ENCODE peak calls at places on chromosomes 3 and 15, in five cellular contexts. U, X, L, V and F are unnamed samples.

GRCh38 chr3:50268703-50269451 is at the start of gene SEMA3B:
- DNase-seq in U (no peak), X (no peak), L (no peak), V (no peak), F (peak)

GRCh38 chr3:170257145-170257544 is 34.9 kb downstream of the PRKCI start:
- DNase-seq in U (no peak), X (no peak), L (no peak), V (no peak), F (no peak)

GRCh38 chr15:58932791-58933310 is 628 bp downstream of the SLTM start:
- DNase-seq in U (no peak), X (no peak), L (peak), V (no peak), F (peak)

GRCh38 chr15:90530250-90531051 is 728 bp downstream of the CRTC3 start:
- DNase-seq in U (no peak), X (no peak), L (peak), V (no peak), F (peak)

GRCh38 chr3:52393959-52394670 is 50.8 kb downstream of the SEMA3G start:
- DNase-seq in U (no peak), X (no peak), L (no peak), V (no peak), F (no peak)

GRCh38 chr3:101876142-101876541 is 26.8 kb downstream of the NFKBIZ start:
- DNase-seq in U (no peak), X (no peak), L (no peak), V (no peak), F (no peak)

GRCh38 chr3:58386966-58387365 is 46.7 kb downstream of the PDHB start:
- DNase-seq in U (no peak), X (no peak), L (no peak), V (no peak), F (no peak)

GRCh38 chr3:111605016-111605415 is 9.9 kb upstream of the ZBED2 start:
- DNase-seq in U (no peak), X (no peak), L (no peak), V (no peak), F (no peak)

GRCh38 chr3:125119752-125120369 is 64.1 kb upstream of the HEG1 start:
- DNase-seq in U (no peak), X (peak), L (no peak), V (no peak), F (no peak)

GRCh38 chr3:30098656-30099454 is 507.5 kb upstream of the TGFBR2 start:
- DNase-seq in U (no peak), X (no peak), L (no peak), V (peak), F (no peak)

GRCh38 chr3:14200276-14200675 is 21.7 kb downstream of the LSM3 start:
- DNase-seq in U (no peak), X (no peak), L (no peak), V (no peak), F (no peak)

GRCh38 chr15:85463976-85464375 is 83.6 kb downstream of the AKAP13 start:
- DNase-seq in U (no peak), X (no peak), L (no peak), V (no peak), F (no peak)

GRCh38 chr3:49529567-49529966 is 24.7 kb upstream of the BSN start:
- DNase-seq in U (no peak), X (no peak), L (no peak), V (no peak), F (no peak)

GRCh38 chr15:73926191-73927002 is at the start of gene LOXL1:
- DNase-seq in U (no peak), X (no peak), L (no peak), V (peak), F (no peak)

GRCh38 chr15:88382482-88382983 is 84.7 kb downstream of the MRPL46 start:
- DNase-seq in U (no peak), X (no peak), L (peak), V (no peak), F (no peak)

GRCh38 chr3:124556636-124557035 is 173.6 kb upstream of the UMPS start:
- DNase-seq in U (no peak), X (no peak), L (no peak), V (no peak), F (no peak)

GRCh38 chr3:159260049-159260662 is 458.3 kb downstream of the MFSD1 start:
- DNase-seq in U (no peak), X (no peak), L (peak), V (peak), F (no peak)

GRCh38 chr3:116256843-116257485 is 188.3 kb downstream of the LSAMP start:
- DNase-seq in U (no peak), X (no peak), L (no peak), V (no peak), F (no peak)

GRCh38 chr15:33639968-33640367 is 328.3 kb upstream of the CHRM5 start:
- DNase-seq in U (no peak), X (no peak), L (peak), V (no peak), F (no peak)

GRCh38 chr3:134625885-134626741 is 24.7 kb downstream of the KY start:
- DNase-seq in U (no peak), X (no peak), L (no peak), V (no peak), F (no peak)

GRCh38 chr3:113441051-113441770 is at the start of gene CFAP44:
- DNase-seq in U (peak), X (no peak), L (no peak), V (no peak), F (no peak)

GRCh38 chr3:12905316-12906071 is 64.1 kb upstream of the RPL32 start:
- DNase-seq in U (no peak), X (no peak), L (no peak), V (no peak), F (no peak)

GRCh38 chr15:44968475-44968874 is 12.0 kb downstream of the TERB2 start:
- DNase-seq in U (no peak), X (no peak), L (no peak), V (no peak), F (no peak)

GRCh38 chr15:47870956-47871625 is 153.8 kb downstream of the SEMA6D start:
- DNase-seq in U (no peak), X (no peak), L (no peak), V (no peak), F (no peak)

GRCh38 chr15:39663684-39664083 is 82.8 kb downstream of the THBS1 start:
- DNase-seq in U (no peak), X (no peak), L (no peak), V (no peak), F (no peak)

DNA sequence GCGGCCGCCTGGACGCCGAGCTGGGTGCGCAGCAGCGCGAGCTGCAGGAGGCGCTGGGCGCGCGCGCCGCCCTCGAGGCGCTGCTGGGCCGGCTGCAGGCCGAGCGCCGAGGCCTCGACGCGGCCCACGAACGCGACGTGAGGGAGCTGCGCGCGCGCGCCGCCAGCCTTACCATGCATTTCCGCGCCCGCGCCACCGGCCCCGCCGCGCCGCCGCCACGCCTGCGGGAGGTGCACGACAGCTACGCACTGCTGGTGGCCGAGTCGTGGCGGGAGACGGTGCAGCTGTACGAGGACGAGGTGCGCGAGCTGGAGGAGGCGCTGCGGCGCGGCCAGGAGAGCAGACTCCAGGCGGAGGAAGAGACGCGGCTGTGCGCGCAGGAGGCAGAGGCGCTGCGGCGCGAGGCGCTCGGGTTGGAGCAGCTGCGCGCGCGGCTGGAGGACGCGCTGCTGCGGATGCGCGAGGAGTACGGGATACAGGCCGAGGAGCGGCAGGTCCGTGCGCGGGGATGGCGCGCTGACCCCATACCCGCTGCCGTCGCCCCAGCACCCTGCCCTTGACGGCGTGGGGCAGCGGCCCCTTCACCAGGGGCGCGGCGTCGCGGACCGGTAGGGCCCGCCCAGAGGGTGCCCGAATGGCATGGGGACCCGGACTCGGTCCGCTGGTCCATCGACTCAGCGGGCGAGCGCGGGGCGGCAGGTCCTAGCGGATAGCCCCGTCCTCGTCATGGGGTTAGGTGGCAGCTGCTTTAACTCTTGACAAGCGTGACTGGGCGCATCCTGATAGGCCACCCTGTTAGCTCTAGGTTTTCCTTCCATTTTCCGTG is 849 bp downstream of the SYNM start:
- DNase-seq in U (no peak), X (no peak), L (peak), V (no peak), F (no peak)
- TF ChIP-seq JUND in U (no peak), X (no peak), L (no peak), V (no peak), F (no peak)

DNA sequence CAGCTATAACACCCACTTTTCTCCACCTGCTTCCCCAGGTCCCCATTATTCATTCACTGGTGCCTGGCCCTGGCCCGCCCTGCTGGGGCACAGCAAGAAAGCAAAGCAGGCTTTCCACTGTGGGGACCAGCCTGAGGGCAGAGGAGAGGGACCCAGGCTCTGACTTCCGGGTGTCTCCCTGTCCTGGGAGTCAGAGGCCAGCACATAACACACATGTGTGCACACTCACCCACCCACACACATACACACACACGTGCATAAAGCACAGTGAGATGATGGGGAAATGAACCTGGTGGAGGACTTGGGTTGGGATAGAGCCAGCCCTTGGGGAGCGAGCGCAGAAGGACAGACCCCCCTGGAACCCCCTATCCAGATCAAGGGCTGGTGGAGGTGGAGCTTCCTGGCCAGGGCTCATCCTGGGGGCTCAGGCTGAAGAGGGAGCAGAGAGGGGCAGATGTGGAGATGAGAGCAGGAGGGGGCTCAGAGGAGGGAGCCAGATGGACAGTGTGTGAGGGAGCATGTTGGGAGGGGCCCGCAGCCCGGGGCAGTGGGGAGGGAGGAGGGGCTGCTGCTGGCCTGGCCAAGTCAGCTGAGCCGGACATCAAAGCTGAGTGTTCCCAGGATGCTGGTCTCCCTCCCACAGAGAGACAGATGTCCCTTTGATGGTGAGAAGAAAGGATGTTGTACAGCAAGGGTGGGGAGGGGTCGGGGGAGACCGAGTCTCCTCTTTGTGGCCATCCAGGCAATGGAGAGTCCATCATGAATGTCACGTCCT is 78.2 kb downstream of the LINGO1 start:
- DNase-seq in U (no peak), X (no peak), L (peak), V (no peak), F (no peak)
- TF ChIP-seq JUND in U (no peak), X (no peak), L (no peak), V (no peak), F (no peak)

GRCh38 chr3:194382196-194382891 is 12.8 kb upstream of the LRRC15 start:
- DNase-seq in U (no peak), X (no peak), L (no peak), V (no peak), F (no peak)

GRCh38 chr3:194383276-194383940 is 13.9 kb upstream of the LRRC15 start:
- DNase-seq in U (no peak), X (no peak), L (no peak), V (no peak), F (no peak)

GRCh38 chr3:194381460-194381875 is 11.9 kb upstream of the LRRC15 start:
- DNase-seq in U (no peak), X (no peak), L (peak), V (peak), F (peak)

GRCh38 chr3:194384156-194384555 is 14.6 kb upstream of the LRRC15 start:
- DNase-seq in U (no peak), X (no peak), L (no peak), V (no peak), F (no peak)

DNA sequence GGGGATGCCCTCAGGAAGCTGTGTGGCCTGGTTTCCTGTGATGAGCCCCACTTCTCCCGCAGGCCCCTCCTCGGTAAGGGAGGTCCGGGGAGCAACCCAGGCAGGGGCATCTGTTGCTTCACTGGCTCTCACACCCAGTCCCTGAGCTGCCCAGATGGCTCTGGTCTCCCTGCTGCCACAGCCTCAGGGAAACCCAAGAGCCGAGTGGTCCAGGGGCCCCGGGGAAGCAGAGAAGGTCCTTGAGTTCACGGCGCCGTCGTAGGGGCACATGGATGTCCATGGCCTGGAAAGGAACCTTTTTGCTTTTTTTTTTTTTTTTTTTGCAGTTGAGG is 13.3 kb upstream of the LRRC15 start:
- DNase-seq in U (no peak), X (no peak), L (no peak), V (no peak), F (no peak)
- TF ChIP-seq JUND in U (no peak), X (no peak), L (no peak), V (no peak), F (no peak)

GRCh38 chr3:42129014-42129953 is 38.1 kb downstream of the TRAK1 start:
- DNase-seq in U (no peak), X (no peak), L (no peak), V (peak), F (peak)
- TF ChIP-seq JUND in U (no peak), X (no peak), L (no peak), V (peak), F (no peak)

DNA sequence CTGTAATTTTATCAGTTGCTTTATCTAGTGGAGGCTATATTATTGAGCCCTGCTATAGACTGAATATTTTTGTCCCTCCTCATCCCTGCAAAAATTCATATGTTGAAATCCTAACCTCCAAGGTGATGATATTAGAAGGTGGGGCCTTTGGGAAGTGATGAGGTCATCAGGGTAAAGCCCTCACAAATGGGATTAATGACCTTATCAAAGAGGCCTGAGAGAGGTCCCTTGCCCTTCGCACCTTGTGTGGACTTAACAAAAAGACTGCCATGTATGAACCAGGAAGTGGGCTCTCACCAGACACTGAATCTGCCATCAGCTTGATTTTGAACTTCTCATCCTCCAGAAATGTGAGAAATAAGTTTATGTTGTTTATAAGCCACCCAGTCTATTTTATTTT is 381.4 kb upstream of the ONECUT1 start:
- DNase-seq in U (no peak), X (no peak), L (no peak), V (no peak), F (no peak)
- TF ChIP-seq JUND in U (no peak), X (no peak), L (no peak), V (no peak), F (no peak)

GRCh38 chr3:146331967-146332366 is 81.1 kb upstream of the PLSCR4 start:
- DNase-seq in U (no peak), X (no peak), L (no peak), V (no peak), F (no peak)

GRCh38 chr3:146325170-146325569 is 74.3 kb upstream of the PLSCR4 start:
- DNase-seq in U (no peak), X (no peak), L (no peak), V (no peak), F (no peak)

GRCh38 chr3:146322216-146322615 is 71.3 kb upstream of the PLSCR4 start:
- DNase-seq in U (no peak), X (no peak), L (no peak), V (no peak), F (no peak)

GRCh38 chr3:146326875-146327543 is 76.1 kb upstream of the PLSCR4 start:
- DNase-seq in U (no peak), X (no peak), L (peak), V (peak), F (peak)
- TF ChIP-seq JUND in U (no peak), X (no peak), L (no peak), V (no peak), F (no peak)